ENCODE peak calls at places on chromosome 16, in five cellular contexts. P, M, T, N and H are unnamed samples.

GRCh38 chr16:57863434-57864160 is 61.3 kb upstream of the KIFC3 start:
- DNase-seq in M (no peak), N (peak), P (no peak), T (peak), H (peak)

GRCh38 chr16:71568541-71568940 is 8.4 kb downstream of the TAT start:
- DNase-seq in N (no peak), P (no peak), T (no peak), M (no peak), H (no peak)

GRCh38 chr16:31529398-31530312 is 2.0 kb downstream of the AHSP start:
- DNase-seq in N (no peak), P (peak), M (no peak), T (no peak), H (no peak)

GRCh38 chr16:1105888-1106620 is 10.0 kb upstream of the C1QTNF8 start:
- DNase-seq in M (peak), T (peak), N (peak), P (peak), H (peak)

GRCh38 chr16:84603115-84603816 is 14.6 kb downstream of the COTL1 start:
- DNase-seq in T (peak), P (peak), M (no peak), N (no peak), H (no peak)

GRCh38 chr16:69865701-69866100 is 85.4 kb upstream of the CLEC18A start:
- DNase-seq in T (no peak), M (no peak), P (no peak), N (peak), H (no peak)

GRCh38 chr16:88002749-88003148 is 51.5 kb downstream of the BANP start:
- DNase-seq in P (no peak), T (no peak), N (no peak), M (no peak), H (no peak)

GRCh38 chr16:19696312-19696711 is 21.7 kb downstream of the KNOP1 start:
- DNase-seq in P (peak), T (no peak), M (peak), N (no peak), H (no peak)

GRCh38 chr16:24728891-24729242 is 584 bp upstream of the TNRC6A start:
- DNase-seq in M (no peak), P (no peak), T (no peak), N (no peak), H (no peak)

GRCh38 chr16:87457724-87458423 is 35.0 kb downstream of the ZCCHC14 start:
- DNase-seq in M (no peak), P (no peak), N (no peak), T (no peak), H (no peak)

GRCh38 chr16:88633684-88634140 is 4.7 kb upstream of the IL17C start:
- DNase-seq in N (peak), P (peak), T (peak), M (no peak), H (no peak)

GRCh38 chr16:75289189-75289588 is 37.8 kb upstream of the BCAR1 start:
- DNase-seq in T (no peak), M (no peak), P (no peak), N (no peak), H (no peak)

GRCh38 chr16:23711785-23712184 is 1.2 kb downstream of the ERN2 start:
- DNase-seq in P (no peak), N (no peak), M (no peak), T (no peak), H (no peak)

GRCh38 chr16:4344659-4345438 is 6.3 kb downstream of the PAM16 start:
- DNase-seq in T (peak), M (no peak), P (no peak), N (no peak), H (peak)

GRCh38 chr16:58801838-58802237 is 67.7 kb upstream of the GOT2 start:
- DNase-seq in T (no peak), N (no peak), P (no peak), M (no peak), H (no peak)

GRCh38 chr16:69741519-69741918 is 13.2 kb downstream of the NOB1 start:
- DNase-seq in P (no peak), T (no peak), N (no peak), M (no peak), H (no peak)

GRCh38 chr16:47927330-47927729 is 228.5 kb downstream of the ABCC12 start:
- DNase-seq in T (no peak), M (no peak), N (no peak), P (no peak), H (no peak)

GRCh38 chr16:55773859-55774549 is 58.9 kb downstream of the CES1 start:
- DNase-seq in N (no peak), T (no peak), P (no peak), M (no peak), H (no peak)

GRCh38 chr16:55562936-55563335 is 3.5 kb upstream of the CAPNS2 start:
- DNase-seq in T (no peak), N (no peak), M (no peak), P (no peak), H (no peak)

GRCh38 chr16:23694707-23695373 is 16.2 kb downstream of the PLK1 start:
- DNase-seq in N (peak), M (no peak), P (no peak), T (no peak), H (no peak)

GRCh38 chr16:89174055-89174827 is 2.7 kb downstream of the CDH15 start:
- DNase-seq in P (no peak), M (no peak), N (no peak), T (no peak), H (no peak)

GRCh38 chr16:85990861-85991301 is 91.9 kb downstream of the IRF8 start:
- DNase-seq in P (no peak), T (no peak), M (no peak), N (no peak), H (no peak)

GRCh38 chr16:19071811-19072777 is 4.7 kb downstream of the COQ7 start:
- DNase-seq in P (peak), M (peak), T (peak), N (peak), H (peak)

GRCh38 chr16:1775846-1776671 is 3.1 kb upstream of the MRPS34 start:
- DNase-seq in P (no peak), M (no peak), T (no peak), N (no peak), H (no peak)

GRCh38 chr16:49615606-49616005 is 240.3 kb downstream of the ZNF423 start:
- DNase-seq in P (no peak), N (no peak), T (no peak), M (no peak), H (no peak)

GRCh38 chr16:89315791-89316581 is 98.5 kb downstream of the ZNF778 start:
- DNase-seq in M (peak), T (no peak), P (peak), N (peak), H (no peak)

GRCh38 chr16:21277927-21278706 is at the start of gene CRYM:
- DNase-seq in M (no peak), T (no peak), P (peak), N (peak), H (no peak)

GRCh38 chr16:86966781-86967180 is 350.4 kb downstream of the C16orf95 start:
- DNase-seq in N (no peak), P (no peak), M (no peak), T (no peak), H (no peak)

GRCh38 chr16:17744903-17745581 is 274.3 kb upstream of the XYLT1 start:
- DNase-seq in M (no peak), T (no peak), N (no peak), P (no peak), H (no peak)